ENCODE peak calls at places on chromosomes 1 and 21, in ten cellular contexts. G is lower lobe of right lung; Y is upper lobe of left lung; N is neural crest cell; W is astrocyte; F is breast epithelium; B is CD8-positive, alpha-beta T cell; D is IMR-90; Q is AG09309; V is endothelial cell. S is an unnamed sample.

GRCh38 chr1:33709174-33709573 is 154.7 kb upstream of the HMGB4 start:
- DNase-seq in V (no peak), B (no peak), W (no peak), Q (no peak), Y (no peak), D (no peak), G (no peak), F (no peak), N (no peak), S (peak)

GRCh38 chr1:246280551-246280950 is 226.5 kb downstream of the SMYD3 start:
- DNase-seq in V (peak), Q (no peak), B (no peak), N (no peak), W (no peak), F (no peak), Y (no peak), G (no peak), D (peak), S (no peak)

GRCh38 chr21:32304998-32305397 is 6.3 kb downstream of the MRAP start:
- DNase-seq in Q (no peak), N (no peak), Y (no peak), V (no peak), W (no peak), D (no peak), B (no peak), G (no peak), F (no peak), S (no peak)

GRCh38 chr1:203320546-203321272 is 15.4 kb downstream of the BTG2 start:
- DNase-seq in F (peak), B (peak), N (no peak), V (peak), D (peak), Q (no peak), G (peak), Y (peak), W (peak), S (no peak)

GRCh38 chr1:236963920-236964319 is 40.3 kb downstream of the MT1HL1 start:
- DNase-seq in N (no peak), G (no peak), D (no peak), Y (no peak), F (no peak), Q (no peak), B (no peak), V (no peak), W (no peak), S (no peak)

GRCh38 chr1:224525411-224526040 is 90.6 kb upstream of the CNIH3 start:
- DNase-seq in G (no peak), F (no peak), Y (no peak), B (no peak), W (peak), V (no peak), Q (no peak), N (no peak), D (peak), S (no peak)

GRCh38 chr1:58324551-58324950 is 222.0 kb downstream of the OMA1 start:
- DNase-seq in W (no peak), G (no peak), D (no peak), F (no peak), N (no peak), Q (no peak), Y (no peak), B (no peak), V (no peak), S (no peak)

GRCh38 chr1:199851453-199851852 is 176.1 kb upstream of the NR5A2 start:
- DNase-seq in V (no peak), F (no peak), Q (no peak), G (no peak), W (no peak), Y (no peak), B (no peak), D (no peak), N (no peak), S (no peak)

GRCh38 chr1:93608188-93609109 is 73.2 kb downstream of the BCAR3 start:
- DNase-seq in Q (no peak), F (no peak), W (peak), V (no peak), N (no peak), B (no peak), Y (no peak), D (peak), G (no peak), S (no peak)

GRCh38 chr1:94541175-94542087 is at the start of gene F3:
- DNase-seq in W (peak), F (peak), N (peak), B (peak), G (peak), Q (no peak), V (peak), D (peak), Y (peak), S (peak)

GRCh38 chr1:230326971-230327891 is 98.9 kb downstream of the PGBD5 start:
- DNase-seq in Q (no peak), V (no peak), D (no peak), Y (no peak), B (no peak), G (no peak), N (no peak), W (no peak), F (no peak), S (no peak)

GRCh38 chr1:231215676-231216385 is 25.2 kb upstream of the GNPAT start:
- DNase-seq in N (no peak), Q (no peak), G (no peak), W (no peak), D (no peak), B (no peak), V (no peak), Y (no peak), F (no peak), S (no peak)

GRCh38 chr1:159429074-159429861 is 2.7 kb upstream of the OR10J4 start:
- DNase-seq in N (no peak), W (peak), B (no peak), F (no peak), G (no peak), D (peak), V (no peak), Y (no peak), Q (peak), S (no peak)

GRCh38 chr1:209307836-209308235 is 275.7 kb upstream of the CAMK1G start:
- DNase-seq in Y (no peak), B (no peak), N (no peak), G (no peak), W (no peak), D (no peak), Q (no peak), F (no peak), V (no peak), S (no peak)

GRCh38 chr1:16625497-16626408 is 12.4 kb upstream of the NBPF1 start:
- DNase-seq in D (no peak), B (no peak), V (no peak), Q (no peak), G (peak), N (no peak), F (peak), Y (peak), W (no peak), S (peak)

GRCh38 chr1:208967334-208967733 is 616.2 kb upstream of the CAMK1G start:
- DNase-seq in F (no peak), V (no peak), Y (no peak), N (no peak), D (no peak), G (no peak), B (no peak), Q (no peak), W (no peak), S (no peak)

GRCh38 chr1:84991097-84991890 is 5.6 kb downstream of the MCOLN2 start:
- DNase-seq in N (no peak), V (no peak), Q (no peak), W (no peak), D (no peak), F (no peak), B (no peak), G (no peak), Y (no peak), S (no peak)

GRCh38 chr1:245871881-245872280 is 635.2 kb downstream of the SMYD3 start:
- DNase-seq in Q (peak), B (no peak), F (no peak), V (no peak), D (peak), G (no peak), W (peak), Y (no peak), N (no peak), S (no peak)

GRCh38 chr21:46182548-46183336 is 1.5 kb downstream of the SPATC1L start:
- DNase-seq in B (no peak), V (no peak), F (no peak), G (no peak), N (no peak), Y (no peak), W (no peak), Q (no peak), D (no peak), S (peak)
- TF ChIP-seq CTCF in B (no peak), V (no peak), F (no peak), G (no peak), N (no peak), Y (no peak), W (no peak), Q (no peak), D (no peak), S (no peak)

GRCh38 chr1:68442822-68443556 is 6.8 kb downstream of the RPE65 start:
- DNase-seq in Q (peak), W (peak), F (no peak), Y (no peak), N (peak), B (no peak), D (peak), V (peak), G (no peak), S (no peak)
- TF ChIP-seq CTCF in Q (peak), W (peak), F (peak), Y (peak), N (peak), B (no peak), D (peak), V (peak), G (peak), S (peak)

GRCh38 chr1:212514056-212514614 is 81.4 kb downstream of the NENF start:
- DNase-seq in N (no peak), F (no peak), B (no peak), V (no peak), D (peak), Q (no peak), G (peak), Y (peak), W (peak), S (no peak)
- TF ChIP-seq CTCF in N (no peak), F (no peak), B (no peak), V (no peak), D (no peak), Q (no peak), G (no peak), Y (no peak), W (no peak), S (no peak)

DNA sequence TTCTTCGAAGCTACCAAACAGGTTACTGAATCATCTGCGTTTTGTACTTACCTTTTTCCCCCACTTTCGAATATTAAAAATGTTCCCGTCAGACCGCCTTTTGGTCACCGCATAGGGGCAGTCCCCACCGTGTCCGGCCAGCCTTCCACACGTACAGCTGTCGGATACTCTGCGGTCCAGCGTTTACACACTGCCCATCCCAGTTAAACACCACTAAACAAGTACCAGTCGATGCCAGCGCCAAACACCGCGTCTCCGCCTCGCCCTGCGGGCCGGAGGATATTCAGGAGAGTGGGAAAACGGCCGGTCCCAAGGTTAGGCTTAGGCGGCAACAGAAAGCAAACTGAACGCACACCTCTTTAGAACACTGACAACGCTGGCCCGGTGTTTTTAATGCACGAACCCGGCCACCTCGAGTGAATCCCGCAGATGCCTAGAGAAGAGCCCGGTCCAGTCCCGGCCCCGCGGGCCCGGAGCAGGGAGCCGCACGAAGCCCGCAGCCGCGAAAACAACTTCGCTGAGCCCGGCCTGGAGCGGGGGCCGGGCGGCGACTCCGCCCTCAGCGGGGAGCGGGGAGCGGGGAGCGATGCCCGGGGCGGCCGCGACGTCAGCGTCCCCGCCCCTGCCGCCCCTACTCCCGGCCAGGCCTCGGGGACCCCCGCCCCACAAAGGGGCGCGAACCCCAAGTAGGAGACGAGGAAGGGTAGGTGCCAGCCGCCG is 730 bp upstream of the PHF13 start:
- DNase-seq in D (peak), V (peak), F (peak), W (no peak), Y (peak), B (no peak), G (peak), N (peak), Q (no peak), S (no peak)
- TF ChIP-seq CTCF in D (peak), V (no peak), F (peak), W (no peak), Y (no peak), B (no peak), G (no peak), N (no peak), Q (no peak), S (no peak)

DNA sequence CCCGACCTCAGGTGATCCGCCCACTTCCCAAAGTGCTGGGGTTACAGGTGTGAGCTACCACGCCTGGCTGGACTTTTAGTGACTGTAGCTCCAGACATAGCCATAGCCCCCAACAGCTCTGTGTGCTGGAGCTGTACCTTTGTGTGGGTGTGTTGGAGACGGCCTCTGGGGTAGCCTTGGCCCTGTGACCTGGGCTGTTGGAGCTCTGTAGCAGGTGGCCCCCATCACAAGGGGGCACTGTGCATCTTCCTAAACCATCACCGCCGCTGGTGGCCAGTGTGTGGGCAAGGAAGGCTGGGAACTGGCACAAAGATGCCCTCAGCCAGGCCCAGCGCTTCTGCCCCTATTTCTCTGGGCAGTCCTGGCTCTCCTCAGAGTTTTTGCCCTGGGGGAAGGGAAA is 38.4 kb upstream of the FOXO6 start:
- DNase-seq in D (no peak), G (peak), F (no peak), B (peak), V (peak), W (no peak), Y (no peak), Q (no peak), N (no peak), S (no peak)
- TF ChIP-seq CTCF in D (peak), G (peak), F (peak), B (no peak), V (peak), W (peak), Y (peak), Q (peak), N (peak), S (peak)

GRCh38 chr1:27606708-27607238 is 2.8 kb upstream of the AHDC1 start:
- DNase-seq in F (no peak), G (no peak), Q (no peak), B (no peak), W (no peak), D (peak), Y (no peak), N (no peak), V (no peak), S (no peak)
- TF ChIP-seq CTCF in F (no peak), G (no peak), Q (no peak), B (no peak), W (no peak), D (no peak), Y (no peak), N (no peak), V (no peak), S (peak)

DNA sequence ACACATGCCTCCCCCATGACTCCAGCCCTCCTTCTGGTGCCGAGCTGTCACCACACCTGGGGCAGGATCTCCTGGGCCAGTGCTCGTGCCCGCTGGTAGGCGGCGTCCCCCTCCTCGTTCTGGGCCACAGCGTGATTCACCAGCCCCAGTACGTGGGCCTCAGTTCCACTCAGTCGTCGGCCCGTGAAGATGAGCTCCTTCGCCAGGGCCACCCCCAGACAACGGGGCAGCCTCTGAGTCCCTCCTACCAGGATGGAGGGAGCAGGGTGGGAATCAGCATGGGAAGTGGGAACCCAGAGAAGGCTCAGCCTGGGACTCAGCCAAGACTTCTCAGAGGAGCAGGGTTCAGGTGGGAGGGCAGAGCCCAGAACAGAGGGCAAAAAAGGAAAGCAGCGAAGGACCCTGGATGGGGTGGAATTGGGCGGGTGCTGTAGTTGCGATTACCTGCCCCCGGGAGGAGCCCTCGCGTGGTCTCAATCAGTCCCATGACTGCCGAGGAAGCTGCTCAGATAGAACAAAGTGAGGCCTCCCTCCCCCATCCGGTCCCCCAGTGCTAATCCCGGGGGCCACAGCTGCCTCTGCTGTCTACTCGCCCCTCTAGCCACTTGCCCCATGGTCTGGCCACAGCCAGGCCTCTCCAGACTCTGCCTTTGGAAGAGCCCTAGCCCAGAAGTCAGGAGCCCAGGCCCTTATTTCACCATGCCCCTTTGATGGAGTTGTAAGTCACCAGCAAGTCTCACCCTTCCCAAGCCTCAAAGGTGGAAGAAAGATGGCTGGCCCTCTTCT is 16.8 kb downstream of the ECHDC2 start:
- DNase-seq in G (no peak), B (peak), V (peak), W (no peak), Y (no peak), Q (no peak), D (no peak), N (peak), F (no peak), S (no peak)
- TF ChIP-seq CTCF in G (no peak), B (peak), V (peak), W (peak), Y (no peak), Q (peak), D (peak), N (peak), F (no peak), S (peak)

GRCh38 chr1:234848972-234849641 is 239.1 kb upstream of the IRF2BP2 start:
- DNase-seq in Q (peak), N (no peak), B (no peak), G (no peak), W (peak), D (peak), V (no peak), F (no peak), Y (peak), S (no peak)
- TF ChIP-seq CTCF in Q (peak), N (no peak), B (no peak), G (no peak), W (no peak), D (peak), V (no peak), F (no peak), Y (no peak), S (no peak)

DNA sequence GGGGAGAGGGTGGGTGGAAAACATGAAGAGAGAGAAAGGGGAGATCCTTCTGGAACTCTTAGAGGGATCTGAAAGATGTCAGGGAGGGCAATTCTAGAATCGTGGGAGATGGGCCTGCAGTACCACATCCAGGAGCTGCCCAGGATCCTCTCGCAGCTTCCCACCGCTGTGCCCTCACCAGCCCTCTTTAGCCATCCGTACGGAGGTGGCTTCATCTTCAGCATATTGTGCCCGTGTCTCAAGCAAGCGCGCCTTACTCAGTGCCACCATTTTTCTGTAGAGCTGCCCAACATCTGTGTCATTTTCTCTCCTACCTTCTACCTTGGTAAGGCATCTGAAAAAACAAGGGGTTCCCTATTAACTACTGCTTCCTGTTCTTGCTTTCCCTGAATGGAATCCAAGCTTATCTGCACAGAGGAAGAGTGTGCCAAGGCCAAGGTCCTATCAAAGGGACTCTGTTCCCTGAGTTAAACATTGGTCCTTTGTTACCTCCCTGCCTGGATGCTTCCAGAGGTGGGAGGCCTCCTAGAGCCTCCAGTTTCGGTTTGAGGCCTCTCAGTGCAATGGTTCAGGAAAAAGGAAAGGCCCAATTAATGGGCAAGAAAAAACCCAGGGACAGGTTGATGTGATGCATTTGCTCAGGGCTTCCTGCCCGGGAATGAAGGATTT is 23.2 kb downstream of the C1orf116 start:
- DNase-seq in F (no peak), D (no peak), G (no peak), B (no peak), N (no peak), W (no peak), Y (no peak), V (no peak), Q (no peak), S (no peak)
- TF ChIP-seq CTCF in F (no peak), D (no peak), G (no peak), B (no peak), N (no peak), W (no peak), Y (no peak), V (no peak), Q (no peak), S (no peak)

GRCh38 chr21:36122977-36123376 is 11.9 kb upstream of the CBR3 start:
- DNase-seq in N (no peak), G (no peak), B (no peak), Q (no peak), F (no peak), W (no peak), V (no peak), D (no peak), Y (no peak), S (no peak)
- TF ChIP-seq CTCF in N (peak), G (peak), B (no peak), Q (peak), F (peak), W (no peak), V (no peak), D (no peak), Y (no peak), S (peak)

S was measured in type B pancreatic cell.